ENCODE peak calls at places on chromosomes 5 and 9, in seven cellular contexts. H is Karpas-422; Z is D341Med; P is CD4-positive, alpha-beta T cell; V is kidney tubule cell; U is nephron progenitor cell; E is WTC11. Y is an unnamed sample.

GRCh38 chr9:121288557-121288873 is 20.6 kb downstream of the GSN start:
- DNase-seq in H (no peak), Z (no peak), P (no peak), V (no peak), U (no peak), E (no peak), Y (no peak)

GRCh38 chr9:113641100-113641885 is 177.8 kb downstream of the RGS3 start:
- DNase-seq in H (no peak), Z (no peak), P (no peak), V (no peak), U (no peak), E (no peak), Y (no peak)

GRCh38 chr5:170105643-170106611 is at the start of gene FOXI1:
- DNase-seq in H (no peak), Z (peak; percentile 21), P (no peak), V (no peak), U (no peak), E (no peak), Y (no peak)

GRCh38 chr9:108832179-108832500 is 23.6 kb downstream of the ACTL7B start:
- DNase-seq in H (no peak), Z (no peak), P (no peak), V (no peak), U (no peak), E (no peak), Y (no peak)

GRCh38 chr5:74042559-74043357 is 416.8 kb downstream of the ARHGEF28 start:
- DNase-seq in H (no peak), Z (no peak), P (no peak), V (peak; percentile 58), U (no peak), E (no peak), Y (no peak)

GRCh38 chr9:93686880-93687236 is 110.5 kb downstream of the PHF2 start:
- DNase-seq in H (no peak), Z (no peak), P (no peak), V (no peak), U (no peak), E (no peak), Y (no peak)

GRCh38 chr5:30592833-30593232 is 600.7 kb upstream of the CDH6 start:
- DNase-seq in H (no peak), Z (no peak), P (no peak), V (peak; percentile 57), U (no peak), E (no peak), Y (no peak)

GRCh38 chr9:98899399-98900056 is 44.2 kb upstream of the COL15A1 start:
- DNase-seq in H (peak; percentile 70), Z (no peak), P (no peak), V (peak; percentile 40), U (no peak), E (no peak), Y (no peak)

GRCh38 chr5:77812926-77813589 is 36.9 kb upstream of the TBCA start:
- DNase-seq in H (no peak), Z (no peak), P (no peak), V (no peak), U (no peak), E (no peak), Y (no peak)

GRCh38 chr9:966936-967335 is 9.5 kb upstream of the DMRT3 start:
- DNase-seq in H (no peak), Z (no peak), P (no peak), V (no peak), U (no peak), E (no peak), Y (no peak)

GRCh38 chr5:178192787-178193186 is 5.6 kb upstream of the GMCL2 start:
- DNase-seq in H (no peak), Z (no peak), P (no peak), V (no peak), U (no peak), E (no peak), Y (no peak)

GRCh38 chr9:131593255-131593820 is 48.0 kb downstream of the PRRT1B start:
- DNase-seq in H (no peak), Z (no peak), P (no peak), V (no peak), U (no peak), E (no peak), Y (no peak)

GRCh38 chr5:62578540-62578939 is at the start of gene LRRC70:
- DNase-seq in H (peak; percentile 87), Z (no peak), P (no peak), V (peak; percentile 21), U (peak; percentile 7), E (no peak), Y (peak; percentile 1)

GRCh38 chr5:77923666-77924065 is 147.5 kb upstream of the TBCA start:
- DNase-seq in H (no peak), Z (no peak), P (no peak), V (no peak), U (no peak), E (no peak), Y (no peak)

GRCh38 chr5:135930029-135930948 is 24.5 kb downstream of the LECT2 start:
- DNase-seq in H (no peak), Z (peak; percentile 57), P (no peak), V (peak; percentile 53), U (peak; percentile 70), E (peak; percentile 76), Y (no peak)

GRCh38 chr5:102536323-102536928 is 37.6 kb upstream of the SLCO6A1 start:
- DNase-seq in H (peak; percentile 42), Z (no peak), P (no peak), V (peak; percentile 32), U (no peak), E (no peak), Y (no peak)

GRCh38 chr5:128469924-128470323 is 68.1 kb downstream of the FBN2 start:
- DNase-seq in H (no peak), Z (no peak), P (no peak), V (peak; percentile 3), U (no peak), E (no peak), Y (no peak)

GRCh38 chr5:96651948-96652753 is 10.0 kb upstream of the CAST start:
- DNase-seq in H (peak; percentile 66), Z (peak; percentile 38), P (no peak), V (no peak), U (no peak), E (peak; percentile 48), Y (no peak)

GRCh38 chr9:136898483-136899100 is 12.3 kb downstream of the TRAF2 start:
- DNase-seq in H (no peak), Z (no peak), P (no peak), V (no peak), U (no peak), E (no peak), Y (no peak)

Y was measured in T-helper 22 cell.